ENCODE peak calls at places on chromosomes 16 and 17, in five cellular contexts. V is MM.1S, I is NCI-H1105 treated with DMSO at 0.1 percent for 48 hours, Q is NCI-H1436, Y is substantia nigra. N is an unnamed sample.

GRCh38 chr17:78019367-78019975 is 61.0 kb downstream of the TNRC6C start:
- DNase-seq in V (peak; percentile 55), I (peak; percentile 42), Q (no peak), Y (no peak), N (peak; percentile 27)

GRCh38 chr16:69660166-69660565 is 66.2 kb downstream of the NQO1 start:
- DNase-seq in V (no peak), I (peak; percentile 1), Q (no peak), Y (no peak), N (no peak)

GRCh38 chr17:39230361-39230760 is 4.6 kb upstream of the STAC2 start:
- DNase-seq in V (no peak), I (no peak), Q (no peak), Y (no peak), N (no peak)

GRCh38 chr17:4560837-4561241 is 462 bp upstream of the GGT6 start:
- DNase-seq in V (no peak), I (no peak), Q (peak; percentile 47), Y (no peak), N (no peak)

GRCh38 chr16:72015124-72015523 is 6.6 kb downstream of the DHODH start:
- DNase-seq in V (no peak), I (no peak), Q (no peak), Y (no peak), N (no peak)

GRCh38 chr17:82892869-82893565 is 53.2 kb upstream of the ZNF750 start:
- DNase-seq in V (no peak), I (no peak), Q (no peak), Y (no peak), N (no peak)

GRCh38 chr16:24139282-24139681 is 116.9 kb upstream of the CACNG3 start:
- DNase-seq in V (no peak), I (no peak), Q (no peak), Y (no peak), N (no peak)

GRCh38 chr17:83126275-83126930 is 47.0 kb downstream of the METRNL start:
- DNase-seq in V (no peak), I (no peak), Q (no peak), Y (no peak), N (no peak)

GRCh38 chr17:61486135-61487120 is 34.2 kb downstream of the TBX4 start:
- DNase-seq in V (no peak), I (no peak), Q (no peak), Y (no peak), N (no peak)

GRCh38 chr17:77869665-77870132 is 88.8 kb upstream of the TNRC6C start:
- DNase-seq in V (peak; percentile 45), I (no peak), Q (no peak), Y (no peak), N (no peak)

GRCh38 chr17:66337268-66337667 is 34.9 kb downstream of the PRKCA start:
- DNase-seq in V (no peak), I (no peak), Q (no peak), Y (no peak), N (no peak)

GRCh38 chr17:49241763-49242312 is 11.3 kb upstream of the PHOSPHO1 start:
- DNase-seq in V (no peak), I (no peak), Q (no peak), Y (no peak), N (no peak)

GRCh38 chr17:8443756-8444155 is 8.1 kb downstream of the NDEL1 start:
- DNase-seq in V (no peak), I (no peak), Q (no peak), Y (no peak), N (no peak)

GRCh38 chr16:14401839-14402115 is 228.3 kb downstream of the PARN start:
- DNase-seq in V (no peak), I (no peak), Q (no peak), Y (no peak), N (no peak)

GRCh38 chr17:8128125-8128784 is 4.3 kb upstream of the HES7 start:
- DNase-seq in V (no peak), I (no peak), Q (no peak), Y (no peak), N (no peak)

GRCh38 chr16:23282508-23282907 is 19.6 kb upstream of the SCNN1B start:
- DNase-seq in V (no peak), I (peak; percentile 28), Q (no peak), Y (no peak), N (no peak)

N was measured in SHP77.